ENCODE peak calls at places on chromosome 14, in eight cellular contexts. B is neural crest cell, H is fibroblast of the aortic adventitia, Q is omental fat pad, V is stomach, W is osteocyte, G is mucosa of descending colon, A is tibial nerve. L is an unnamed sample.

GRCh38 chr14:74207943-74208342 is 31.3 kb upstream of the VSX2 start:
- DNase-seq in B (no peak), H (no peak), Q (no peak), V (no peak), W (no peak), G (no peak), A (no peak), L (no peak)

GRCh38 chr14:89324501-89325298 is 92.3 kb downstream of the FOXN3 start:
- DNase-seq in B (no peak), H (no peak), Q (no peak), V (no peak), W (no peak), G (no peak), A (no peak), L (no peak)

GRCh38 chr14:57462551-57462950 is 31.1 kb downstream of the CCDC198 start:
- DNase-seq in B (no peak), H (no peak), Q (no peak), V (no peak), W (no peak), G (no peak), A (no peak), L (peak)

GRCh38 chr14:101507306-101508150 is 53.8 kb upstream of the DIO3 start:
- DNase-seq in B (no peak), H (no peak), Q (no peak), V (peak), W (no peak), G (peak), A (no peak), L (no peak)

GRCh38 chr14:78519863-78520262 is 349.7 kb downstream of the NRXN3 start:
- DNase-seq in B (peak), H (peak), Q (no peak), V (no peak), W (no peak), G (no peak), A (no peak), L (peak)

GRCh38 chr14:74510955-74511354 is 17.4 kb downstream of the ISCA2 start:
- DNase-seq in B (no peak), H (peak), Q (no peak), V (no peak), W (no peak), G (no peak), A (no peak), L (no peak)

GRCh38 chr14:91281346-91281745 is 36.8 kb upstream of the GPR68 start:
- DNase-seq in B (no peak), H (no peak), Q (no peak), V (no peak), W (no peak), G (no peak), A (no peak), L (peak)

GRCh38 chr14:65222434-65222833 is 120.1 kb upstream of the MAX start:
- DNase-seq in B (peak), H (peak), Q (no peak), V (peak), W (no peak), G (peak), A (no peak), L (peak)

GRCh38 chr14:58690801-58691516 is 53.2 kb downstream of the DACT1 start:
- DNase-seq in B (no peak), H (no peak), Q (no peak), V (peak), W (no peak), G (peak), A (peak), L (no peak)

GRCh38 chr14:103476631-103477030 is 46.0 kb downstream of the CKB start:
- DNase-seq in B (no peak), H (no peak), Q (no peak), V (no peak), W (peak), G (no peak), A (no peak), L (no peak)

GRCh38 chr14:35879654-35880249 is 53.6 kb downstream of the BRMS1L start:
- DNase-seq in B (no peak), H (peak), Q (no peak), V (no peak), W (no peak), G (no peak), A (no peak), L (peak)

GRCh38 chr14:28820677-28821076 is 54.1 kb downstream of the FOXG1 start:
- DNase-seq in B (no peak), H (no peak), Q (no peak), V (no peak), W (no peak), G (no peak), A (no peak), L (no peak)

GRCh38 chr14:65169351-65169750 is 67.0 kb upstream of the MAX start:
- DNase-seq in B (no peak), H (peak), Q (no peak), V (no peak), W (no peak), G (no peak), A (no peak), L (no peak)

GRCh38 chr14:59281613-59282012 is 93.1 kb downstream of the DAAM1 start:
- DNase-seq in B (no peak), H (peak), Q (no peak), V (no peak), W (no peak), G (no peak), A (no peak), L (peak)

GRCh38 chr14:91171291-91171690 is 57.4 kb downstream of the DGLUCY start:
- DNase-seq in B (no peak), H (no peak), Q (no peak), V (no peak), W (no peak), G (no peak), A (no peak), L (no peak)

GRCh38 chr14:95046711-95047681 is 110.3 kb downstream of the DICER1 start:
- DNase-seq in B (no peak), H (no peak), Q (peak), V (peak), W (peak), G (no peak), A (no peak), L (no peak)

GRCh38 chr14:46686652-46687051 is 35.1 kb upstream of the RPL10L start:
- DNase-seq in B (no peak), H (no peak), Q (no peak), V (no peak), W (no peak), G (no peak), A (no peak), L (peak)

GRCh38 chr14:31806249-31806648 is 245.0 kb downstream of the NUBPL start:
- DNase-seq in B (no peak), H (no peak), Q (no peak), V (no peak), W (no peak), G (no peak), A (no peak), L (no peak)

GRCh38 chr14:73245401-73246325 is 8.4 kb downstream of the PAPLN start:
- DNase-seq in B (no peak), H (peak), Q (no peak), V (peak), W (no peak), G (peak), A (no peak), L (no peak)

GRCh38 chr14:95125156-95125555 is 32.2 kb downstream of the DICER1 start:
- DNase-seq in B (no peak), H (no peak), Q (no peak), V (no peak), W (no peak), G (no peak), A (no peak), L (no peak)

GRCh38 chr14:103546651-103547454 is 15.6 kb downstream of the BAG5 start:
- DNase-seq in B (peak), H (peak), Q (no peak), V (peak), W (no peak), G (peak), A (peak), L (peak)

GRCh38 chr14:53855574-53855973 is 101.1 kb downstream of the BMP4 start:
- DNase-seq in B (no peak), H (no peak), Q (no peak), V (no peak), W (no peak), G (no peak), A (no peak), L (no peak)

GRCh38 chr14:52015411-52016030 is 26.2 kb downstream of the RTRAF start:
- DNase-seq in B (peak), H (no peak), Q (no peak), V (peak), W (no peak), G (no peak), A (no peak), L (peak)

GRCh38 chr14:58353516-58354299 is 42.0 kb upstream of the TOMM20L start:
- DNase-seq in B (no peak), H (peak), Q (no peak), V (no peak), W (no peak), G (no peak), A (no peak), L (peak)

GRCh38 chr14:62162998-62163589 is 400.9 kb downstream of the SNAPC1 start:
- DNase-seq in B (peak), H (peak), Q (no peak), V (no peak), W (no peak), G (no peak), A (peak), L (peak)

GRCh38 chr14:62168564-62169155 is 406.4 kb downstream of the SNAPC1 start:
- DNase-seq in B (no peak), H (peak), Q (no peak), V (no peak), W (no peak), G (no peak), A (no peak), L (no peak)
- TF ChIP-seq CTCF in B (peak), H (peak), Q (no peak), V (no peak), W (no peak), G (no peak), A (no peak), L (peak)

GRCh38 chr14:69842671-69843407 is 36.4 kb upstream of the SMOC1 start:
- DNase-seq in B (no peak), H (no peak), Q (no peak), V (no peak), W (peak), G (no peak), A (no peak), L (no peak)

GRCh38 chr14:69844171-69844570 is 35.0 kb upstream of the SMOC1 start:
- DNase-seq in B (no peak), H (no peak), Q (no peak), V (no peak), W (peak), G (no peak), A (no peak), L (no peak)

GRCh38 chr14:69839661-69840060 is 39.6 kb upstream of the SMOC1 start:
- DNase-seq in B (no peak), H (no peak), Q (no peak), V (no peak), W (peak), G (no peak), A (no peak), L (no peak)

DNA sequence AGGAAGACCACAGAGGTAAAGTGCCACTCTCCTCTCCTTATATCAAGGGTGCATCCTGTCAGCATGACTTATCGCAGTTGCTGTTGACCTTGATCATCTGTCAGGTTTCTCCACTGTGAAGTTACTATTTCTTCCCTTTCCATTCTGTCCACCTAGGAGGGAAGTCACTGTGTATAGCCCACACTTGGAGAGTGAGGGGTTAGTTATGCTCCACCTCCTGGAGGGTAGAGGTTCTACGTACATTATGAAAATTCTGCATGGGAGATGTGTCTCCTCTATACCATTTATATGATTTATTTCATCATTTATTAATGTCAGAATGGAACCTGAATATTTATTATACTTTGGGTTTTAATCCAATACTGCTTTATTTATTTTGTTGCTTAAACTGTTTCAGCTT is 40.2 kb upstream of the SMOC1 start:
- DNase-seq in B (no peak), H (no peak), Q (no peak), V (no peak), W (no peak), G (no peak), A (no peak), L (no peak)
- TF ChIP-seq CTCF in B (no peak), H (no peak), Q (no peak), V (no peak), W (no peak), G (no peak), A (no peak), L (no peak)

DNA sequence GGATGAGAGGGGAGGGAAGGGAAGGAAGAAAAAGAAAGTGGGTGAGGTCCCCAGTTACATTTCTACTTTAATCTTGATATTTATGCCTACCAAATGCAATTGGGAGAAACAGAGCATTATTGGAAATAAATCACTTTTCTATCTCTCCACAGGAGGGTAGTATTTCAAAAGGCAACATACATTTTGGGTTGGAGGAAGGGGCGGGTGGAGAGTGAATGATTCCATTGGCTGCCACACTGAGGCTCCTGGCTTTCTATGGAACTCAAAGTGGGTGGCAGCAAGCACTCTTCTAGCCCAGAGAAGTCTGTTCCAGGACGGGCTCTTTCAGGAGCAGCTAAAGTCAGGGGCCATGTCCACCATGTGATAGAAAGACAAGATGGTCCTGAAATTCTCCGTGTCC is 441.3 kb downstream of the DAD1 start:
- DNase-seq in B (no peak), H (no peak), Q (no peak), V (no peak), W (no peak), G (no peak), A (no peak), L (peak)
- TF ChIP-seq CTCF in B (no peak), H (no peak), Q (no peak), V (no peak), W (no peak), G (no peak), A (no peak), L (peak)

GRCh38 chr14:104773505-104774452 is 20.8 kb downstream of the SIVA1 start:
- DNase-seq in B (no peak), H (no peak), Q (no peak), V (no peak), W (no peak), G (no peak), A (no peak), L (no peak)
- TF ChIP-seq CTCF in B (no peak), H (no peak), Q (no peak), V (no peak), W (no peak), G (no peak), A (no peak), L (no peak)

GRCh38 chr14:76514599-76514998 is 138.7 kb downstream of the ESRRB start:
- DNase-seq in B (no peak), H (peak), Q (no peak), V (no peak), W (no peak), G (no peak), A (no peak), L (peak)
- TF ChIP-seq CTCF in B (peak), H (no peak), Q (no peak), V (no peak), W (no peak), G (no peak), A (no peak), L (peak)

DNA sequence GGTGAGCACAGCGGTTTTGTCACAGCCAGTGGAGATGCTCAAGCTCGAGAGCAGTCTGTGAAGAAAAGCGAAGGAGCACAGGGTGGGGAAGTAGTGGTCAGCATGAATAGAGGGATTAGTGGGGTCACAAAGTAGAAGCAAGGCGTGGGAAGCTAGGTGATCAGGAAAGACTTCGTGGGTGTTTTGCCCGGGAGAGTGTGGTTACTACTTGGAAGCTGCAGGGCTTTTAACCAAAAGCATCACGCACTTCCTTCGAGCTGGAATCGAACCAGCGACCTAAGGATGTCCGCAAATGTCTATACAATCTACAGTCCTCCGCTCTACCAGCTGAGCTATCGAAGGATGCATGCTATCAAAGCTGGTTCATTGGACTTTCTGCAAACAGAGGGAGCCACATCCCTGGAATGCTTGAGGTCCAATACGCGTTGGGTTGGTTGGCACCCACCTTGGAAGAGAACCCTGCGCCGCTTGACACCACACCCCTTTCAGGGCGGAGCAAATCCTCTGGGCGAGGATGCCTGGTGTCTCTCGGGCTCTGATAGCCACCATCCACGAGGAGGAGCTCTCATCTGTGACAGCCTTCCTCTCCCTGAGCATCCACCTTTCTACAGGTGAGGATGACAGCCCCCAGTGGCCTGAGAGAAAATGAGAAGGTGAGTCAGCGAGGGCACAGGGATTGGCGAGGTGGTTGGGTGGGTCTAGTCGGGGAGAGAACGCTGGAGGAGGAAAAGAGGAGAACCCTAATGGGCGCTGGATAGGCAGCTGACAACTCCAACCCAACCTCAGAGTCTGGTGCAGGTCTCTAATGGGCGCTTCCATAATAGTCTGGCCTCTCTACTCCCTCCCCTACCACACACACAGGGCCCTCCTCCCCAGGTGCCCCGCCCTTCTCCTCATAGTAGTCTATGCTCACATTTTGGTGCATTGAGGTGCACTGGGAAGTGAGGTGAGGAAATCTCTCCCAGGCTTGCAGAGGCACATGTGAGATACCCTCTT is 16.0 kb upstream of the OR6S1 start:
- DNase-seq in B (no peak), H (no peak), Q (no peak), V (no peak), W (no peak), G (no peak), A (no peak), L (peak)
- TF ChIP-seq CTCF in B (no peak), H (no peak), Q (no peak), V (no peak), W (no peak), G (no peak), A (no peak), L (peak)

DNA sequence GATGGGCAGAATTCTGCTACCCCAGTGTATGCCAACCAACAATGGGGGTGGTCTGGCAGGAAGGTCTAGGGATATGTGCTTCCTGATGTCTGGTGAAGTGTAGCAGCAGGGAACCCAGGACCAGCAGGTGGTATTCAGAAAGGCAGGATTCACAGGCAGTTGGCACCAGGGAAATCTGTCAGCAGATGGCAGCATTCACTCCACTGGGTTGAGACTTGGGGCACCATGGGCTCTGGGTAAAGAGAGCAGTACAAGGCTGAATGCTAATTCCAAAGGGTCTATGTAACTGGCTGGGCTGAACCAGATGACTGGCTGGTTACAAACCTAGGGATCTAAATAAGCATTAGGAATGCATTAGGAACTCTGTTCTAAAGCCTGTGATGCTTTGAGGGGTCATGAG is 466.9 kb upstream of the STXBP6 start:
- DNase-seq in B (no peak), H (no peak), Q (no peak), V (no peak), W (no peak), G (no peak), A (no peak), L (no peak)
- TF ChIP-seq CTCF in B (no peak), H (no peak), Q (no peak), V (no peak), W (no peak), G (no peak), A (no peak), L (no peak)

DNA sequence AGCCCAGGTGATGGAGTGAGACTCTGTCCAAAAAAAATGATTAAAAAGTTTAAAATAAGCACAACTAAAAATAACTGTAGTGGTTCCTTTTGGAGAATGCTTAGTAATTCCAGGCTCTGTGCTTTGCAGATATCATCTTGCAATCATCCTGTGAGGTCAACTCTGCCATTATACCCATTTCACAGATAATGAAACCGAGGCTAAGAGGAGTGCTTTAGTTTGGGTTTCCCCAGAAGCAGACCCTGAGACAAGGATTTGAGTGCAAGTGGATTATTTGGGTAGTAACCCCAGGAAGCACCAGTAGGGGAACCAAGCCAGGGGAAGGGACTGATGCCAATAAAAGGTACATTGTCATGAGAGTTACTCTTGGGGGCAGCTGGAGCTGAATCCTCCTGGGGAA is 44.7 kb downstream of the RIN3 start:
- DNase-seq in B (no peak), H (no peak), Q (no peak), V (no peak), W (no peak), G (no peak), A (no peak), L (no peak)
- TF ChIP-seq CTCF in B (no peak), H (no peak), Q (no peak), V (no peak), W (no peak), G (no peak), A (no peak), L (no peak)

GRCh38 chr14:96275182-96276112 is 19.4 kb downstream of the BDKRB1 start:
- DNase-seq in B (peak), H (peak), Q (peak), V (peak), W (peak), G (no peak), A (peak), L (peak)
- TF ChIP-seq CTCF in B (peak), H (peak), Q (peak), V (no peak), W (peak), G (peak), A (peak), L (peak)

L was measured in MCF 10A.